ENCODE peak calls at places on chromosomes 4 and X, in seven cellular contexts. O is nephron progenitor cell, X is A549, P is dorsolateral prefrontal cortex, A is ovary, C is choroid plexus epithelial cell, K is tibial nerve. W is an unnamed sample.

GRCh38 chr4:55931833-55932232 is 16.9 kb upstream of the CEP135 start:
- DNase-seq in O (no peak), X (no peak), P (no peak), A (no peak), C (peak), K (no peak), W (no peak)

GRCh38 chr4:189660737-189661330 is 279.8 kb upstream of the FRG1 start:
- DNase-seq in O (no peak), X (no peak), P (no peak), A (peak), C (no peak), K (no peak), W (no peak)

GRCh38 chrX:85084770-85085393 is 81.2 kb downstream of the APOOL start:
- DNase-seq in O (peak), X (peak), P (no peak), A (no peak), C (peak), K (peak), W (no peak)

GRCh38 chr4:140579278-140579677 is 10.5 kb upstream of the UCP1 start:
- DNase-seq in O (no peak), X (no peak), P (peak), A (peak), C (no peak), K (no peak), W (no peak)

GRCh38 chr4:74181225-74181624 is 23.3 kb downstream of the MTHFD2L start:
- DNase-seq in O (no peak), X (no peak), P (no peak), A (no peak), C (peak), K (no peak), W (no peak)

GRCh38 chr4:79906996-79907395 is 166.0 kb downstream of the ANTXR2 start:
- DNase-seq in O (no peak), X (no peak), P (no peak), A (no peak), C (no peak), K (no peak), W (no peak)

GRCh38 chrX:36927712-36928111 is 80.5 kb upstream of the FAM47C start:
- DNase-seq in O (no peak), X (no peak), P (no peak), A (no peak), C (no peak), K (no peak), W (no peak)

GRCh38 chrX:100748133-100748532 is 16.2 kb upstream of the SYTL4 start:
- DNase-seq in O (no peak), X (peak), P (no peak), A (no peak), C (no peak), K (no peak), W (no peak)

GRCh38 chr4:20431422-20432014 is 179.8 kb downstream of the SLIT2 start:
- DNase-seq in O (no peak), X (no peak), P (no peak), A (no peak), C (peak), K (no peak), W (no peak)

DNA sequence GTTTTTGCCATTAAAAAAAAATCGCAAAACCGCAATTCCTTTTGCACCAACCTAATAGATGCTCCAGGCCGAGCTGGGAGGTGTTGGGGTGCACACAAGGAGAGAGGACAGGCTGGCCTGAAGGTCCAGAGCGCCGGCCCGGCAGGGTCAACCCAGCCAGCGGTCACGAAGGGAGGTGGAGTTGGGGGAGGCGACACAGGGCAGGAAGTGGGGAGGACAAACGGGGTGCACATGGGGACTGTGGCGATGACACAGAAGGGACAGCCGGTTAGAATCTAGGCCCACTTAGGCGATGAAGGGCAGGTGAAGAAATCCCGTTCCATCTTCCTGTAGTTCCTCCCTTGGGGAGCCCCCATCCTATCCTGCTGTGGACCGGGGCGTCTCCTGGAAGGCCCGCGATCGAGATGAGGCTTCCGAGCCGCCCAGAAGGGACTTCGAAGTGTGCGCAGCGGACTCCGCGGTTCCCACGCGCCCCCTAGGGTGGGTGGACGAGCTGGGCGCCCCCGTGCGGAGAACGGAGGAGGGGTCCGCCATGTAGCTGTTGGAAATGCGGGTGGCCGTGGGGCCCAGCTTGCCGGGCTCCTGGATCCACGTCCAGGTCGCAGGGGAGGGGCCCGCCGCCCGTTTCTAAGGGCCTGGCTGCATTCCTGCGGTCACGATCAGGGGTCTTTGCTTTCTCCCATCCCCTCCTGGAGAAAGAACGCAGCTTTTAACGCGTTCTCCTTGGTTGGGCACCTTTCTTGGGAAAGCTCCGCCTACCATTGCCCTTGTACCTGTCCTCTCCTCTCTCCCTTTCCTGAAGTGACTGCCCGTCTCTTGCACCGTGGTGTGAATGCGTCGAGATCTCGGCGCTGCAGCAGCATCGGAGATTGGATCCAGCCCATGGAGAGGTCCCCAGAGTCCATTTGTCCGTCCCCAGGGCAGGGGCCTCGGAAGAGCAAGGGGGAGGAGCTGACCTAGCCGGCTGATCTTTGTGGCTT is 17.0 kb upstream of the HPF1 start:
- DNase-seq in O (peak), X (no peak), P (no peak), A (peak), C (no peak), K (no peak), W (no peak)
- TF ChIP-seq CTCF in O (peak), X (no peak), P (no peak), A (no peak), C (peak), K (no peak), W (no peak)

GRCh38 chrX:153544747-153545146 is 27.3 kb downstream of the ATP2B3 start:
- DNase-seq in O (no peak), X (no peak), P (no peak), A (no peak), C (no peak), K (no peak), W (no peak)

GRCh38 chrX:153551135-153551534 is 33.7 kb downstream of the ATP2B3 start:
- DNase-seq in O (no peak), X (no peak), P (no peak), A (no peak), C (peak), K (no peak), W (no peak)

GRCh38 chrX:153549807-153550206 is 32.4 kb downstream of the ATP2B3 start:
- DNase-seq in O (no peak), X (no peak), P (no peak), A (no peak), C (no peak), K (no peak), W (no peak)

GRCh38 chrX:153549231-153549630 is 31.8 kb downstream of the ATP2B3 start:
- DNase-seq in O (no peak), X (no peak), P (peak), A (no peak), C (no peak), K (no peak), W (no peak)

GRCh38 chrX:153546386-153546785 is 28.9 kb downstream of the ATP2B3 start:
- DNase-seq in O (no peak), X (no peak), P (peak), A (no peak), C (no peak), K (no peak), W (no peak)
- TF ChIP-seq CTCF in O (no peak), X (no peak), P (no peak), A (no peak), C (no peak), K (no peak), W (no peak)

DNA sequence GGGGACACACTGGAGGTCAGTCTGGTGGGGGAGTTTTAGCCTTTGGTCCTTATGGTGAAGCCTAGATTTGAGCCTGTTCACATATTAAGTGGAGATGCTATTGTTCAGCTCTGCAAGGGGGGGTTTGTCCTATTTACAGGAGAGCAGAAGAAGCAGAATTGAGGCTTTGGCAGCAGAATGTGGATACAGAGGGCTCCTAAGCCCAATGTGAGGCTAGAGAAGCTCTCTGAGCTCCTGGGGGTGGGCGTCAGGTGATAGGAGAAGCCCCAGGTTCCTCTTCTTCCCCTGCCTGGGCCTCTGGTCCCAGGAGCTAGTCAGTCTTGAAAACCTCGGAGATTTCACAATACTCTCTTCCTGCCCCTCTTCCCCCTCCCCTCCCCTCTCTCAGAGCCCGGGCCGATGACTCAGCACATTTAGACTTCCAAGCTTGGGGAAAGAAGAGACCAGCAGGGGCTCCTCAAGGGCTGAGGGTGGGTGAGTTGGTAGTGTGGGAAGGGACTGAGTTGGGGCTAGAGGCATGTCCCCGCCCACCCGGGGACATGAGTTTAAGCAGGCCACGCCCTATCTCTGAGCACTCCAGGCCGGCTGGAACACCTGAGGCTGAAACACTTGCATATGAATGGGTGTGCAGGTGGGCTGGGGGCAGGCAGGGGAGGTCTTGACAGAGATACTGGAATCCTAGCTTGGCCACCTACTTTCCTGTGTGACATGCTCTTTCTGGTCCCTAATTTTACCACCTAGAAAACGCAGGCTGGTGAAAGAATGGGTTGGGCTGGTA is 3.4 kb downstream of the TFE3 start:
- DNase-seq in O (peak), X (peak), P (no peak), A (peak), C (peak), K (peak), W (no peak)
- TF ChIP-seq CTCF in O (no peak), X (no peak), P (no peak), A (no peak), C (peak), K (peak), W (no peak)

DNA sequence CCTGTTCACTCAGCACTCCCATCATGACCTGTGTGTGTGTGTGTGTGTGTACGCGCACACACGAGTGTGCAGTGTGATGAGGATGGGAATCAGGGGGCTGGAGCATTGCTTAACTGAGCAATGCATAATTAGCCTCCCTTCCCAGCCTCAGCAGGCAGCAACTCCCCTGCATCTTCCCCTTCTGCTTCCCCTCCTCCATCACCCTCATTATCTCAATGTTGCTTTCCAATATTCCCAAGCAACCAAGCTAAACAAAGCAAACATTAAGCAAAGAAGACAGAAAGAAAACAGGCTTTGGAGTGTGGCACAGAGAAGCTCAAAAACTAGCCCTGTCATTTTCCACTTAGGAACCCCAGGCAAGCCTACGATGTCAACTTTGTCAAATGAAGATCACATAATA is 136.9 kb downstream of the RBM47 start:
- DNase-seq in O (no peak), X (no peak), P (no peak), A (no peak), C (no peak), K (no peak), W (no peak)
- TF ChIP-seq CTCF in O (no peak), X (no peak), P (no peak), A (no peak), C (no peak), K (no peak), W (no peak)

GRCh38 chrX:46912098-46912672 is at the start of gene JADE3:
- DNase-seq in O (peak), X (peak), P (peak), A (peak), C (peak), K (peak), W (no peak)
- TF ChIP-seq CTCF in O (no peak), X (no peak), P (no peak), A (no peak), C (no peak), K (no peak), W (no peak)

GRCh38 chrX:23964177-23964576 is 56.4 kb downstream of the CXorf58 start:
- DNase-seq in O (no peak), X (no peak), P (no peak), A (no peak), C (no peak), K (no peak), W (no peak)
- TF ChIP-seq CTCF in O (no peak), X (no peak), P (no peak), A (no peak), C (no peak), K (no peak), W (no peak)

DNA sequence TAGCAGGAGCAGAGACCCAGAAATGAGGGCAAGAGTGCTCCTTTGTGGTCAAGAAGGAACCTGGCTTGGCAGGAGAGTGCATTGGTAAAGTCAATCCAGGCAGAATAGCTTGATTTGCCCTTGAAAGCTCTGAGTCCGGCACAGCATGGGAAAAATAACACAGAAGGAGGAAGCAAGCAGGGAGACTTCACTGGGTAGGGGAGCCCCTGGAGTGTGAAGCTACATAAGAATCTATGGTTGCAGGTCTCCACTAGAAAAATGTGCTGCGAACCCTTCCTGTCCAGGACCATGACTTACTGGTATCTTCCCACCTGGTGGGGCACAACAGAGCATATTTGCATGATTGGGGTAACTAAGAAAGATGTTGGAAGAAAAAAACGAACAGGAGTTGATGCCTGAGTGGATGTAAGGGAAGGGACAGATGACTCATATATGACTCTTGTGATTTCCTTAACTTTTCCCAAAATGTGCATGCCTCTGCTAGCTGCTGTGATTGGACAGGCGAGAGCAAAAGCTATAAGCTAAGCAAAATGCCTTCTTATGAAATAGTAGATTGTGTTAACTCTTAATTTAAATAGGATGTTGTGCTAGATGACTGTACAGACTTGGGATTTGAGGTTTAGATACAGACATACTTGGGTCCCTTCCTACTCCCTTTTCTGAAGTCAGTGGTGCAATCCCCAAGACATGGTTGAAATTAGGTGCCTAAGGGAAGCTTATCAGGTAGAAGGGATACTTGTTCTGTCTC is 3.3 kb downstream of the IL13RA1 start:
- DNase-seq in O (no peak), X (no peak), P (no peak), A (no peak), C (peak), K (no peak), W (no peak)
- TF ChIP-seq CTCF in O (no peak), X (no peak), P (no peak), A (no peak), C (no peak), K (no peak), W (no peak)

DNA sequence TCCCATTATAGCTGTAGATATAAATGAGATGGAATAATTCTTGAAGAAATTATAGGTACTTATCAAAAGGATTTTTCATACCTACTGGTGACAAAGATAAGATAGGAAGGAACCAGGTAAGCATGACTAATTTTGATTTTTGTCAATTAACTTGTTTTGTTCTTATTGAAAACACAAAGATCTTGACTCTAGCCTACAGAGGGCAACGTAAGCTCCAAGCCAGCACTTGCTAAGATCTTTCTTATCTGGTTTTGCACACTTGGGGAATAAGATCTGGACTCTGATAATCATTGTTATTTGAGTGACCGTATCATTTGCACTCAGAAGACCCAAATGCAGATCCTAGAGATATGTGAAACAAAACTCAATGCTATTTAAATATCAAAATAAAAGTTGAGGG is 223.4 kb downstream of the VEGFC start:
- DNase-seq in O (no peak), X (peak), P (no peak), A (no peak), C (peak), K (no peak), W (no peak)
- TF ChIP-seq CTCF in O (no peak), X (no peak), P (no peak), A (no peak), C (peak), K (no peak), W (no peak)

W was measured in omental fat pad.